ENCODE peak calls at places on chromosomes 13 and 19, in five cellular contexts. A is activated CD4-positive, alpha-beta memory T cell treated with anti-CD3 and anti-CD28 coated beads for 36 hours; V is heart right ventricle; I is adrenal gland; C is stimulated activated CD8-positive, alpha-beta memory T cell treated with anti-CD3 and anti-CD28 coated beads, Interleukin-2, amount 100 ng/mL, for 48 hours. Z is an unnamed sample.
A peak's percentile ranks its signal among the peaks of the same experiment; 100 is the strongest.

GRCh38 chr13:99655351-99656091 is 154.2 kb downstream of the TM9SF2 start:
- DNase-seq in I (no peak), V (no peak), C (peak; percentile 20), A (peak; percentile 61), Z (peak; percentile 69)

GRCh38 chr13:57632276-57633140 is 964 bp downstream of the PCDH17 start:
- DNase-seq in I (peak; percentile 18), C (no peak), V (peak; percentile 7), A (no peak), Z (peak; percentile 5)

GRCh38 chr13:53238241-53238640 is 209.6 kb downstream of the OLFM4 start:
- DNase-seq in C (no peak), I (no peak), A (no peak), V (no peak), Z (no peak)

GRCh38 chr19:53809518-53810186 is 14.5 kb downstream of the NLRP12 start:
- DNase-seq in C (no peak), A (no peak), V (no peak), I (no peak), Z (peak; percentile 25)

GRCh38 chr13:91544723-91545122 is 146.3 kb downstream of the GPC5 start:
- DNase-seq in V (no peak), A (no peak), C (no peak), I (no peak), Z (no peak)

GRCh38 chr19:14580623-14581237 is 2.2 kb upstream of the CLEC17A start:
- DNase-seq in I (no peak), A (peak; percentile 91), V (no peak), C (peak; percentile 52), Z (peak; percentile 79)

GRCh38 chr13:71871844-71872243 is 4.8 kb upstream of the DACH1 start:
- DNase-seq in A (no peak), V (no peak), I (no peak), C (no peak), Z (no peak)

GRCh38 chr19:40274585-40275544 is 10.3 kb downstream of the AKT2 start:
- DNase-seq in C (no peak), A (peak; percentile 54), V (no peak), I (no peak), Z (peak; percentile 47)

GRCh38 chr13:21528616-21529015 is 69.5 kb upstream of the ZDHHC20 start:
- DNase-seq in I (no peak), C (no peak), A (no peak), V (no peak), Z (no peak)

GRCh38 chr19:13098291-13099072 is 4.2 kb downstream of the LYL1 start:
- DNase-seq in I (no peak), A (peak; percentile 41), V (no peak), C (no peak), Z (peak; percentile 34)

GRCh38 chr19:32976223-32976805 is 4.3 kb downstream of the FAAP24 start:
- DNase-seq in V (peak; percentile 69), A (peak; percentile 79), I (peak; percentile 70), C (peak; percentile 61), Z (peak; percentile 82)

GRCh38 chr19:52992109-52993004 is 21.4 kb upstream of the ERVV-1 start:
- DNase-seq in V (peak; percentile 5), A (peak; percentile 11), I (peak; percentile 21), C (no peak), Z (peak; percentile 3)

GRCh38 chr13:37966266-37966665 is 96.7 kb upstream of the TRPC4 start:
- DNase-seq in I (no peak), C (no peak), V (no peak), A (no peak), Z (no peak)

GRCh38 chr19:38362076-38362945 is 12.1 kb upstream of the PSMD8 start:
- DNase-seq in I (peak; percentile 82), V (peak; percentile 82), A (peak; percentile 94), C (peak; percentile 91), Z (peak; percentile 94)

GRCh38 chr19:47408156-47408938 is 11.0 kb downstream of the MEIS3 start:
- DNase-seq in V (no peak), A (no peak), C (no peak), I (no peak), Z (no peak)

GRCh38 chr13:103431880-103432279 is 365.7 kb upstream of the SLC10A2 start:
- DNase-seq in C (no peak), I (no peak), V (no peak), A (no peak), Z (no peak)

GRCh38 chr19:9935409-9936062 is 779 bp downstream of the OLFM2 start:
- DNase-seq in C (no peak), A (no peak), V (no peak), I (peak; percentile 32), Z (no peak)

GRCh38 chr19:10736916-10737551 is 19.2 kb downstream of the DNM2 start:
- DNase-seq in C (no peak), A (no peak), I (no peak), V (no peak), Z (no peak)

GRCh38 chr19:1113278-1113985 is 9.6 kb downstream of the GPX4 start:
- DNase-seq in C (peak; percentile 87), I (peak; percentile 98), A (peak; percentile 89), V (peak; percentile 97), Z (peak; percentile 91)

GRCh38 chr13:37878496-37878895 is 8.9 kb upstream of the TRPC4 start:
- DNase-seq in C (no peak), V (no peak), I (no peak), A (no peak), Z (no peak)

GRCh38 chr19:2491130-2491801 is 15.3 kb downstream of the GADD45B start:
- DNase-seq in I (no peak), V (no peak), A (no peak), C (no peak), Z (no peak)

GRCh38 chr19:42197375-42197817 is 20.1 kb downstream of the DEDD2 start:
- DNase-seq in A (no peak), V (no peak), I (no peak), C (no peak), Z (no peak)

GRCh38 chr19:18847516-18848463 is 16.0 kb downstream of the UPF1 start:
- DNase-seq in C (no peak), V (no peak), I (no peak), A (no peak), Z (no peak)

GRCh38 chr13:112693831-112694497 is 4.1 kb downstream of the ATP11A start:
- DNase-seq in I (peak; percentile 53), V (peak; percentile 69), A (no peak), C (no peak), Z (no peak)

GRCh38 chr13:21227917-21228316 is 51.5 kb downstream of the MRPL57 start:
- DNase-seq in V (no peak), I (no peak), A (no peak), C (no peak), Z (no peak)

GRCh38 chr13:20714563-20715339 is 11.3 kb downstream of the IL17D start:
- DNase-seq in C (no peak), A (no peak), V (peak; percentile 60), I (no peak), Z (no peak)

GRCh38 chr13:94520001-94520400 is 40.5 kb upstream of the DCT start:
- DNase-seq in C (no peak), I (no peak), A (no peak), V (no peak), Z (no peak)

GRCh38 chr13:107900775-107901174 is 314.6 kb downstream of the LIG4 start:
- DNase-seq in V (no peak), I (no peak), A (no peak), C (no peak), Z (no peak)

GRCh38 chr19:52670046-52670445 is 31.9 kb upstream of the ZNF83 start:
- DNase-seq in I (no peak), C (no peak), A (no peak), V (no peak), Z (no peak)